ENCODE peak calls at places on chromosomes 5 and 9, in eight cellular contexts. Q is head of caudate nucleus, W is fibroblast of mammary gland, E is keratinocyte, A is upper lobe of right lung, N is B cell, C is NCI-H1105 treated with DMSO at 0.1 percent for 48 hours, I is NCI-H748 treated with DMSO at 0.1 percent for 48 hours. K is an unnamed sample.

GRCh38 chr9:135926402-135927194 is 19.3 kb upstream of the CAMSAP1 start:
- DNase-seq in Q (no peak), W (peak), E (peak), A (peak), N (no peak), C (no peak), I (no peak), K (peak)

GRCh38 chr9:129273941-129274709 is 96.1 kb upstream of the IER5L start:
- DNase-seq in Q (no peak), W (no peak), E (no peak), A (peak), N (no peak), C (no peak), I (no peak), K (no peak)

GRCh38 chr9:95103385-95104087 is 214.0 kb downstream of the FANCC start:
- DNase-seq in Q (no peak), W (no peak), E (no peak), A (peak), N (no peak), C (no peak), I (no peak), K (no peak)

GRCh38 chr9:92664394-92665152 is 5.4 kb downstream of the IPPK start:
- DNase-seq in Q (no peak), W (no peak), E (no peak), A (peak), N (no peak), C (no peak), I (no peak), K (no peak)

GRCh38 chr9:88889386-88889785 is 101.9 kb upstream of the S1PR3 start:
- DNase-seq in Q (no peak), W (peak), E (no peak), A (no peak), N (no peak), C (no peak), I (no peak), K (no peak)

GRCh38 chr5:117872798-117873368 is 1115.5 kb downstream of the DTWD2 start:
- DNase-seq in Q (no peak), W (no peak), E (no peak), A (no peak), N (no peak), C (no peak), I (no peak), K (no peak)

GRCh38 chr9:123881604-123882003 is 48.3 kb downstream of the DENND1A start:
- DNase-seq in Q (no peak), W (no peak), E (no peak), A (no peak), N (no peak), C (no peak), I (no peak), K (no peak)

GRCh38 chr9:111036068-111036789 is 2.0 kb downstream of the LPAR1 start:
- DNase-seq in Q (peak), W (peak), E (no peak), A (peak), N (no peak), C (no peak), I (peak), K (no peak)

GRCh38 chr5:116510525-116510924 is 64.1 kb downstream of the SEMA6A start:
- DNase-seq in Q (no peak), W (no peak), E (no peak), A (no peak), N (no peak), C (no peak), I (no peak), K (no peak)

GRCh38 chr9:8486095-8486494 is 686.5 kb upstream of the DMAC1 start:
- DNase-seq in Q (no peak), W (peak), E (no peak), A (no peak), N (no peak), C (peak), I (peak), K (no peak)

GRCh38 chr5:103808464-103809106 is 246.0 kb upstream of the NUDT12 start:
- DNase-seq in Q (peak), W (peak), E (no peak), A (no peak), N (no peak), C (peak), I (peak), K (no peak)

GRCh38 chr9:120569556-120569955 is 10.4 kb downstream of the CDK5RAP2 start:
- DNase-seq in Q (no peak), W (no peak), E (no peak), A (no peak), N (no peak), C (no peak), I (no peak), K (no peak)

GRCh38 chr9:15404171-15404570 is 18.5 kb upstream of the SNAPC3 start:
- DNase-seq in Q (no peak), W (peak), E (no peak), A (no peak), N (no peak), C (no peak), I (no peak), K (no peak)

GRCh38 chr5:102583663-102584062 is 84.9 kb upstream of the SLCO6A1 start:
- DNase-seq in Q (no peak), W (peak), E (no peak), A (no peak), N (peak), C (peak), I (peak), K (no peak)

GRCh38 chr5:37838152-37838932 is 1.5 kb downstream of the GDNF start:
- DNase-seq in Q (peak), W (peak), E (no peak), A (no peak), N (no peak), C (no peak), I (no peak), K (no peak)

GRCh38 chr5:95899848-95900247 is 61.8 kb downstream of the ELL2 start:
- DNase-seq in Q (no peak), W (no peak), E (no peak), A (no peak), N (no peak), C (no peak), I (no peak), K (no peak)

GRCh38 chr5:91380491-91381133 is 2.5 kb downstream of the ARRDC3 start:
- DNase-seq in Q (peak), W (peak), E (no peak), A (peak), N (peak), C (peak), I (peak), K (peak)

GRCh38 chr5:66074891-66075290 is 69.2 kb upstream of the SREK1 start:
- DNase-seq in Q (no peak), W (no peak), E (no peak), A (no peak), N (no peak), C (no peak), I (no peak), K (no peak)

GRCh38 chr5:181163487-181164075 is 16.2 kb downstream of the OR2V2 start:
- DNase-seq in Q (no peak), W (no peak), E (no peak), A (no peak), N (peak), C (no peak), I (no peak), K (no peak)

GRCh38 chr5:135391123-135391868 is 7.7 kb downstream of the MACROH2A1 start:
- DNase-seq in Q (no peak), W (peak), E (no peak), A (no peak), N (no peak), C (no peak), I (no peak), K (no peak)

GRCh38 chr5:127210082-127210481 is 80.5 kb upstream of the MEGF10 start:
- DNase-seq in Q (no peak), W (peak), E (no peak), A (no peak), N (no peak), C (peak), I (peak), K (no peak)

GRCh38 chr5:146745937-146746577 is 132.5 kb downstream of the PPP2R2B start:
- DNase-seq in Q (no peak), W (no peak), E (no peak), A (no peak), N (no peak), C (peak), I (peak), K (no peak)

GRCh38 chr5:153543288-153543687 is 52.8 kb downstream of the GRIA1 start:
- DNase-seq in Q (no peak), W (no peak), E (no peak), A (no peak), N (no peak), C (no peak), I (no peak), K (no peak)

GRCh38 chr9:79581388-79581787 is 9.6 kb downstream of the TLE4 start:
- DNase-seq in Q (no peak), W (peak), E (no peak), A (no peak), N (no peak), C (peak), I (no peak), K (no peak)

GRCh38 chr9:19174127-19174921 is 47.0 kb upstream of the PLIN2 start:
- DNase-seq in Q (peak), W (peak), E (no peak), A (peak), N (peak), C (peak), I (peak), K (peak)

GRCh38 chr5:72248352-72249032 is 71.5 kb downstream of the MRPS27 start:
- DNase-seq in Q (peak), W (peak), E (no peak), A (no peak), N (no peak), C (peak), I (no peak), K (no peak)

GRCh38 chr5:16899171-16899570 is 36.9 kb downstream of the MYO10 start:
- DNase-seq in Q (no peak), W (no peak), E (no peak), A (no peak), N (no peak), C (no peak), I (no peak), K (no peak)

GRCh38 chr9:129841071-129841470 is 5.8 kb downstream of the USP20 start:
- DNase-seq in Q (no peak), W (no peak), E (no peak), A (no peak), N (no peak), C (no peak), I (no peak), K (no peak)

GRCh38 chr5:128539038-128539429 is 989 bp upstream of the FBN2 start:
- DNase-seq in Q (no peak), W (peak), E (no peak), A (peak), N (no peak), C (no peak), I (peak), K (no peak)

GRCh38 chr5:107571621-107572489 is 98.9 kb downstream of the EFNA5 start:
- DNase-seq in Q (peak), W (peak), E (peak), A (peak), N (peak), C (peak), I (peak), K (peak)

K was measured in activated T-helper 9 cell treated with anti-CD3 and anti-CD28 coated beads, Interleukin-2, amount 50 U/mL, for 16 hours.